ENCODE peak calls at places on chromosome 1, in five cellular contexts. One of them, this sample, is unnamed.
A peak's percentile ranks its signal among the peaks of the same experiment; 100 is the strongest.

GRCh38 chr1:113057006-113057405 is 16.0 kb upstream of the LRIG2 start:
- DNase-seq in EH: no peak
- DNase-seq in activated T-cell treated with anti-CD3 and anti-CD28 coated beads, Interleukin-2, amount 50 U/mL, for 72 hours: no peak
- DNase-seq in NCI-H1105: no peak
- DNase-seq in iPS DF 19.7: no peak
- DNase-seq in this sample: no peak

GRCh38 chr1:183234660-183235476 is 48.8 kb downstream of the LAMC2 start:
- DNase-seq in EH: peak; percentile 98
- DNase-seq in activated T-cell treated with anti-CD3 and anti-CD28 coated beads, Interleukin-2, amount 50 U/mL, for 72 hours: no peak
- DNase-seq in NCI-H1105: peak; percentile 22
- DNase-seq in iPS DF 19.7: peak; percentile 60
- DNase-seq in this sample: no peak

GRCh38 chr1:201713093-201713810 is 115.7 kb upstream of the IPO9 start:
- DNase-seq in EH: peak; percentile 100
- DNase-seq in activated T-cell treated with anti-CD3 and anti-CD28 coated beads, Interleukin-2, amount 50 U/mL, for 72 hours: no peak
- DNase-seq in NCI-H1105: no peak
- DNase-seq in iPS DF 19.7: no peak
- DNase-seq in this sample: no peak

GRCh38 chr1:6574025-6574620 is 5.7 kb upstream of the ZBTB48 start:
- DNase-seq in EH: no peak
- DNase-seq in activated T-cell treated with anti-CD3 and anti-CD28 coated beads, Interleukin-2, amount 50 U/mL, for 72 hours: no peak
- DNase-seq in NCI-H1105: no peak
- DNase-seq in iPS DF 19.7: no peak
- DNase-seq in this sample: no peak

GRCh38 chr1:92817986-92818764 is 13.7 kb upstream of the RPL5 start:
- DNase-seq in EH: peak; percentile 51
- DNase-seq in activated T-cell treated with anti-CD3 and anti-CD28 coated beads, Interleukin-2, amount 50 U/mL, for 72 hours: peak; percentile 14
- DNase-seq in NCI-H1105: no peak
- DNase-seq in iPS DF 19.7: no peak
- DNase-seq in this sample: peak; percentile 56

GRCh38 chr1:897176-897575 is 26.5 kb upstream of the SAMD11 start:
- DNase-seq in EH: no peak
- DNase-seq in activated T-cell treated with anti-CD3 and anti-CD28 coated beads, Interleukin-2, amount 50 U/mL, for 72 hours: no peak
- DNase-seq in NCI-H1105: no peak
- DNase-seq in iPS DF 19.7: no peak
- DNase-seq in this sample: no peak

GRCh38 chr1:44707112-44707881 is 23.7 kb downstream of the RNU5D-1 start:
- DNase-seq in EH: peak; percentile 95
- DNase-seq in activated T-cell treated with anti-CD3 and anti-CD28 coated beads, Interleukin-2, amount 50 U/mL, for 72 hours: no peak
- DNase-seq in NCI-H1105: no peak
- DNase-seq in iPS DF 19.7: no peak
- DNase-seq in this sample: no peak

GRCh38 chr1:3070654-3071506 is 1.9 kb downstream of the PRDM16 start:
- DNase-seq in EH: no peak
- DNase-seq in activated T-cell treated with anti-CD3 and anti-CD28 coated beads, Interleukin-2, amount 50 U/mL, for 72 hours: no peak
- DNase-seq in NCI-H1105: no peak
- DNase-seq in iPS DF 19.7: no peak
- DNase-seq in this sample: no peak

GRCh38 chr1:117447661-117448060 is 80.4 kb downstream of the MAN1A2 start:
- DNase-seq in EH: peak; percentile 38
- DNase-seq in activated T-cell treated with anti-CD3 and anti-CD28 coated beads, Interleukin-2, amount 50 U/mL, for 72 hours: no peak
- DNase-seq in NCI-H1105: no peak
- DNase-seq in iPS DF 19.7: no peak
- DNase-seq in this sample: no peak

GRCh38 chr1:161946071-161946987 is 77.3 kb downstream of the OLFML2B start:
- DNase-seq in EH: peak; percentile 97
- DNase-seq in activated T-cell treated with anti-CD3 and anti-CD28 coated beads, Interleukin-2, amount 50 U/mL, for 72 hours: no peak
- DNase-seq in NCI-H1105: no peak
- DNase-seq in iPS DF 19.7: no peak
- DNase-seq in this sample: no peak

GRCh38 chr1:224734261-224734935 is 118.3 kb downstream of the CNIH3 start:
- DNase-seq in EH: no peak
- DNase-seq in activated T-cell treated with anti-CD3 and anti-CD28 coated beads, Interleukin-2, amount 50 U/mL, for 72 hours: no peak
- DNase-seq in NCI-H1105: no peak
- DNase-seq in iPS DF 19.7: peak; percentile 20
- DNase-seq in this sample: no peak

GRCh38 chr1:225868631-225869330 is 13.4 kb downstream of the TMEM63A start:
- DNase-seq in EH: no peak
- DNase-seq in activated T-cell treated with anti-CD3 and anti-CD28 coated beads, Interleukin-2, amount 50 U/mL, for 72 hours: no peak
- DNase-seq in NCI-H1105: no peak
- DNase-seq in iPS DF 19.7: no peak
- DNase-seq in this sample: no peak

GRCh38 chr1:246709845-246710244 is 14.4 kb upstream of the SCCPDH start:
- DNase-seq in EH: no peak
- DNase-seq in activated T-cell treated with anti-CD3 and anti-CD28 coated beads, Interleukin-2, amount 50 U/mL, for 72 hours: no peak
- DNase-seq in NCI-H1105: no peak
- DNase-seq in iPS DF 19.7: no peak
- DNase-seq in this sample: no peak

GRCh38 chr1:210496063-210496462 is 167.4 kb downstream of the HHAT start:
- DNase-seq in EH: peak; percentile 81
- DNase-seq in activated T-cell treated with anti-CD3 and anti-CD28 coated beads, Interleukin-2, amount 50 U/mL, for 72 hours: no peak
- DNase-seq in NCI-H1105: no peak
- DNase-seq in iPS DF 19.7: no peak
- DNase-seq in this sample: no peak

GRCh38 chr1:203547147-203547546 is 53.2 kb downstream of the OPTC start:
- DNase-seq in EH: no peak
- DNase-seq in activated T-cell treated with anti-CD3 and anti-CD28 coated beads, Interleukin-2, amount 50 U/mL, for 72 hours: no peak
- DNase-seq in NCI-H1105: no peak
- DNase-seq in iPS DF 19.7: no peak
- DNase-seq in this sample: no peak

GRCh38 chr1:54989473-54989872 is 9.0 kb downstream of the TMEM61 start:
- DNase-seq in EH: no peak
- DNase-seq in activated T-cell treated with anti-CD3 and anti-CD28 coated beads, Interleukin-2, amount 50 U/mL, for 72 hours: no peak
- DNase-seq in NCI-H1105: peak; percentile 40
- DNase-seq in iPS DF 19.7: no peak
- DNase-seq in this sample: no peak

GRCh38 chr1:212648431-212648830 is 39.9 kb downstream of the ATF3 start:
- DNase-seq in EH: no peak
- DNase-seq in activated T-cell treated with anti-CD3 and anti-CD28 coated beads, Interleukin-2, amount 50 U/mL, for 72 hours: no peak
- DNase-seq in NCI-H1105: no peak
- DNase-seq in iPS DF 19.7: no peak
- DNase-seq in this sample: no peak

GRCh38 chr1:15802234-15802965 is 5.0 kb downstream of the UQCRHL start:
- DNase-seq in EH: peak; percentile 66
- DNase-seq in activated T-cell treated with anti-CD3 and anti-CD28 coated beads, Interleukin-2, amount 50 U/mL, for 72 hours: no peak
- DNase-seq in NCI-H1105: no peak
- DNase-seq in iPS DF 19.7: no peak
- DNase-seq in this sample: no peak

GRCh38 chr1:205754857-205755256 is 4.9 kb upstream of the NUCKS1 start:
- DNase-seq in EH: no peak
- DNase-seq in activated T-cell treated with anti-CD3 and anti-CD28 coated beads, Interleukin-2, amount 50 U/mL, for 72 hours: no peak
- DNase-seq in NCI-H1105: no peak
- DNase-seq in iPS DF 19.7: no peak
- DNase-seq in this sample: no peak

GRCh38 chr1:192878249-192878648 is 69.4 kb downstream of the RGS2 start:
- DNase-seq in EH: peak; percentile 22
- DNase-seq in activated T-cell treated with anti-CD3 and anti-CD28 coated beads, Interleukin-2, amount 50 U/mL, for 72 hours: no peak
- DNase-seq in NCI-H1105: no peak
- DNase-seq in iPS DF 19.7: no peak
- DNase-seq in this sample: no peak

GRCh38 chr1:243718893-243719292 is 131.2 kb downstream of the AKT3 start:
- DNase-seq in EH: peak; percentile 91
- DNase-seq in activated T-cell treated with anti-CD3 and anti-CD28 coated beads, Interleukin-2, amount 50 U/mL, for 72 hours: no peak
- DNase-seq in NCI-H1105: no peak
- DNase-seq in iPS DF 19.7: no peak
- DNase-seq in this sample: no peak

GRCh38 chr1:200909071-200909470 is 14.4 kb downstream of the INAVA start:
- DNase-seq in EH: no peak
- DNase-seq in activated T-cell treated with anti-CD3 and anti-CD28 coated beads, Interleukin-2, amount 50 U/mL, for 72 hours: no peak
- DNase-seq in NCI-H1105: no peak
- DNase-seq in iPS DF 19.7: no peak
- DNase-seq in this sample: no peak

GRCh38 chr1:28509705-28510349 is 4.0 kb downstream of the RCC1 start:
- DNase-seq in EH: peak; percentile 37
- DNase-seq in activated T-cell treated with anti-CD3 and anti-CD28 coated beads, Interleukin-2, amount 50 U/mL, for 72 hours: peak; percentile 40
- DNase-seq in NCI-H1105: no peak
- DNase-seq in iPS DF 19.7: no peak
- DNase-seq in this sample: no peak

GRCh38 chr1:53896673-53897229 is 2.8 kb downstream of the DIO1 start:
- DNase-seq in EH: peak; percentile 95
- DNase-seq in activated T-cell treated with anti-CD3 and anti-CD28 coated beads, Interleukin-2, amount 50 U/mL, for 72 hours: no peak
- DNase-seq in NCI-H1105: no peak
- DNase-seq in iPS DF 19.7: no peak
- DNase-seq in this sample: no peak

This sample was measured in B cell.